ENCODE peak calls at places on chromosomes 11 and 22, in five cellular contexts. W is neural progenitor cell, J is esophagus squamous epithelium, I is IMR-90, M is AG04450. Q is an unnamed sample.

GRCh38 chr11:67631427-67631826 is 1.7 kb upstream of the NUDT8 start:
- DNase-seq in W (no peak), J (no peak), I (no peak), M (no peak), Q (no peak)

GRCh38 chr11:110433393-110434333 is 3.9 kb downstream of the FDX1 start:
- DNase-seq in W (no peak), J (no peak), I (peak; percentile 42), M (no peak), Q (no peak)

GRCh38 chr11:43992834-43993637 is 50.6 kb downstream of the C11orf96 start:
- DNase-seq in W (no peak), J (no peak), I (peak; percentile 53), M (no peak), Q (no peak)

GRCh38 chr11:62295504-62295903 is 3.4 kb downstream of the SCGB1D4 start:
- DNase-seq in W (peak; percentile 71), J (no peak), I (peak; percentile 30), M (no peak), Q (no peak)

GRCh38 chr11:8914661-8915018 is 3.7 kb downstream of the AKIP1 start:
- DNase-seq in W (no peak), J (no peak), I (no peak), M (no peak), Q (no peak)

GRCh38 chr22:44000123-44000522 is 24.0 kb upstream of the PARVB start:
- DNase-seq in W (no peak), J (no peak), I (no peak), M (no peak), Q (no peak)

GRCh38 chr11:1820463-1821325 is 14.1 kb upstream of the SYT8 start:
- DNase-seq in W (no peak), J (no peak), I (peak; percentile 22), M (no peak), Q (no peak)

GRCh38 chr11:69183613-69184012 is 27.9 kb downstream of the SMIM38 start:
- DNase-seq in W (no peak), J (no peak), I (no peak), M (no peak), Q (no peak)

GRCh38 chr22:29855611-29856181 is 17.6 kb upstream of the ASCC2 start:
- DNase-seq in W (no peak), J (no peak), I (no peak), M (no peak), Q (no peak)

GRCh38 chr11:75867778-75868374 is 52.9 kb downstream of the UVRAG start:
- DNase-seq in W (peak; percentile 69), J (no peak), I (peak; percentile 62), M (peak; percentile 23), Q (peak; percentile 23)

GRCh38 chr11:71372693-71373657 is 75.2 kb downstream of the DHCR7 start:
- DNase-seq in W (peak; percentile 42), J (no peak), I (peak; percentile 50), M (peak; percentile 1), Q (no peak)

GRCh38 chr11:8025123-8025522 is 38.0 kb downstream of the EIF3F start:
- DNase-seq in W (no peak), J (no peak), I (peak; percentile 46), M (no peak), Q (no peak)

DNA sequence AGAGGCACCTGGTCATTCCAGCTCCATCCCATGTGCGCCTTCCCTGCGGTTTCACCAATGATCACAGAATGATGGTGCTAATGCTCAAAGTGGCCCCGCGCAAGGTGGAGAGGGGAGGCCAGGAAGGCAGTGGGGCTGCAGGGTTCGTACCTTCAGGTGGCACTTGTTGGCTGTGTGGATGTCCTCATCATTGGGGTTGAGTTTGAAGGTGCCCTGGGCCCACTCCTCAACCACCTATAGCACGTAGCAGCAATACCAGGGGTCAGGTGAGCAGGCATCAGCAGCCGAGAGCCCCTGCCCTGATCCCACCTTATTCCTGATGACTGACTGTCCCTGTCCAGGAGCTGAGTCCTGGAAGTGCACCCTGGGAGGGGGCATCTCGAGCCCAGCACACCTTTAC is 20.6 kb upstream of the DRICH1 start:
- DNase-seq in W (no peak), J (no peak), I (no peak), M (no peak), Q (no peak)
- H3K27ac ChIP-seq in W (no peak overlapping the region), J (no peak overlapping the region), I (no peak overlapping the region), M (no peak overlapping the region), Q (no peak overlapping the region)

GRCh38 chr22:30984317-30984716 is 15.3 kb downstream of the TUG1 start:
- DNase-seq in W (no peak), J (no peak), I (no peak), M (no peak), Q (no peak)
- H3K9me3 ChIP-seq in W (peaks cover 5% of the 10 kb centered on the region), J (peaks cover 26% of the 10 kb centered on the region), I (no peaks in the 10 kb centered on the region), M (no peaks in the 10 kb centered on the region), Q (peaks cover 91% of the 10 kb centered on the region)

DNA sequence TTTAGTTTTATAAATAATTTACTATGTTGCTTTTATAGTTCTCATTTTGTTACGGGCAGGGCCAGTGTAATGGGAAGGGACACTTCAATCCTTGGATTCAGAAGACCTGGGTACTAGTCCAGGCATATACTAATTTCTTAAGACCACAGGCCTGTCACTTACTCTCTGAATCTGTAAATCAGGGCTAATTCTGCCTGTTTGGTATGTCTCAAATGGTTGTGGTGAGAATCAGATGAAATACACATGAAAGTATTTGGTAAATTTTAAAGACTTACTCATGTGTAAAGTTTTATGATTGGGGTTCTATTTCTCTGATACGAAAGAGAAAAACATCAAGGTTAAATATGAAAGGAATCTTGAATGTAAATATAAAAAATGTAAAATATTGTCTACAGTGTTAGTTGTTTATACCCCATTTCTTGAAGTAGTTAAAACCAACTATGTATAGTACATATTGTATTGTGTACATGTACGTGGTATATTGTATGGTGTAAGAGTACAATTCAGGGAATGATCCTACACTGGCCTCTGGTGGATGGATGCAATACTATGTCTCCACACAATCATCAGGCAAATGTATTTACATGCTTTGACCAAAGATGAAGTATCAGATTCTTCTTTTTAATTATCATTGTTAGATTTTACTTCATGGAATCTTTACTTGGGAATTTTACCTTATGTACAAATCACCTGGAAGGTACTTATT is 24.5 kb upstream of the RAG2 start:
- DNase-seq in W (peak; percentile 9), J (no peak), I (peak; percentile 36), M (peak; percentile 0), Q (no peak)
- TF ChIP-seq CTCF in W (peak; percentile 45), J (no peak), I (peak; percentile 48), M (peak; percentile 60), Q (no peak)

GRCh38 chr11:128448981-128449713 is 138.2 kb downstream of the ETS1 start:
- DNase-seq in W (no peak), J (no peak), I (no peak), M (no peak), Q (no peak)

GRCh38 chr11:128453444-128454336 is 133.7 kb downstream of the ETS1 start:
- DNase-seq in W (no peak), J (no peak), I (peak; percentile 99), M (peak; percentile 93), Q (no peak)

GRCh38 chr11:128450882-128451647 is 136.3 kb downstream of the ETS1 start:
- DNase-seq in W (no peak), J (no peak), I (no peak), M (no peak), Q (no peak)

GRCh38 chr11:128448487-128448886 is 138.9 kb downstream of the ETS1 start:
- DNase-seq in W (no peak), J (no peak), I (peak; percentile 87), M (no peak), Q (no peak)

DNA sequence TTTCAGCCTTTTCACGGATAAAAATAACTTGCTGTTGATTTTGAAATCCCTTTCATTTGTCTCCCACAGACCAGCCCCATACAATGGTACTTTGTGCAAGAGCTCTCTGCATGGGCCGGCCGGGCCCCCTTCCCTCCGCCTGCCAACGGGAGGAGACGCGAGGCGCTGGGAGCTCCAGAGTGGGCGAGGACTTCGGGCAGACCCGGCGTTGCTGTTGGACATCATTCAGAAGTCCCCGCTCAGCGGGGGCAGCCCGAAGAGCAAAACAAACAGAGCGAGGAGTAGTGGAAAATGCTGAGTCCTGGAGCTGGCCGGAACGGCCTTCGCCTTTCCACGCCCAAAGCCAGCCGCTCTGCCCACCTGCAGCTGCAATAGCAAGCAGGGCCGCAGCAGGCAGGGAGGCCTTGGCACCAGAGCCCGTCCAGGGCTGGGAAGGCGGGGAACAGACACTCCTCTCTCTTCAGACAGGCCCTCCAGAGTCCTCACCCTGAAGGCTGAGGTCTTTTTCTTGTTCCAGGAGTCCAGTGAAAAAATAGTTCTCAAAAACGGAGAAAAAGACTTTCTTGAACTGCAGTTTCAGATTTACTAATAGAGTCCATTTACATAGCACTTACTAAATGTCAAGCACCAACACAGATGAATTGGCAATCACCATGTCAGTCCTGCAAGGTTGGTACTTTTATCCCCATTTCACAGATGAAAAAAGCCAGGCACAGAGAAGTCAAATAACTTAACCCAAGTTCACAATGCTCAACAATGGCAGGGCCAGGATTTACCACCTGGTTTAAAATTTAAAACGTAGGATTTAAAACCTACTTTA is 135.5 kb downstream of the ETS1 start:
- DNase-seq in W (peak; percentile 36), J (no peak), I (peak; percentile 57), M (no peak), Q (no peak)
- H3K27ac ChIP-seq in W (no peak overlapping the region), J (peak overlapping the region; percentile 7), I (no peak overlapping the region), M (peak overlapping the region; percentile 52), Q (no peak overlapping the region)

Q was measured in CD4-positive, alpha-beta T cell.